ENCODE peak calls at places on chromosome 16, in six cellular contexts. One of them, this sample, is unnamed.

GRCh38 chr16:27689711-27690110 is 139.8 kb downstream of the KATNIP start:
- DNase-seq in cardiac muscle cell: no peak
- DNase-seq in MM.1S: no peak
- DNase-seq in A549: no peak
- DNase-seq in kidney: peak; percentile 33
- DNase-seq in endodermal cell: no peak
- DNase-seq in this sample: no peak

GRCh38 chr16:87410530-87410929 is 18.4 kb downstream of the MAP1LC3B start:
- DNase-seq in cardiac muscle cell: no peak
- DNase-seq in MM.1S: no peak
- DNase-seq in A549: no peak
- DNase-seq in kidney: peak; percentile 59
- DNase-seq in endodermal cell: peak; percentile 32
- DNase-seq in this sample: no peak

GRCh38 chr16:67013823-67014640 is 14.9 kb upstream of the CBFB start:
- DNase-seq in cardiac muscle cell: peak; percentile 78
- DNase-seq in MM.1S: peak; percentile 41
- DNase-seq in A549: no peak
- DNase-seq in kidney: peak; percentile 94
- DNase-seq in endodermal cell: peak; percentile 85
- DNase-seq in this sample: peak; percentile 91

GRCh38 chr16:83793179-83793578 is 14.6 kb upstream of the HSBP1 start:
- DNase-seq in cardiac muscle cell: no peak
- DNase-seq in MM.1S: no peak
- DNase-seq in A549: no peak
- DNase-seq in kidney: no peak
- DNase-seq in endodermal cell: peak; percentile 63
- DNase-seq in this sample: no peak

GRCh38 chr16:4936991-4937781 is at the start of gene PPL:
- DNase-seq in cardiac muscle cell: peak; percentile 93
- DNase-seq in MM.1S: peak; percentile 74
- DNase-seq in A549: peak; percentile 73
- DNase-seq in kidney: peak; percentile 97
- DNase-seq in endodermal cell: peak; percentile 98
- DNase-seq in this sample: no peak

GRCh38 chr16:50025544-50025931 is 513 bp downstream of the CNEP1R1 start:
- DNase-seq in cardiac muscle cell: peak; percentile 55
- DNase-seq in MM.1S: peak; percentile 28
- DNase-seq in A549: no peak
- DNase-seq in kidney: no peak
- DNase-seq in endodermal cell: no peak
- DNase-seq in this sample: no peak

GRCh38 chr16:72384651-72385050 is 212.7 kb upstream of the PMFBP1 start:
- DNase-seq in cardiac muscle cell: no peak
- DNase-seq in MM.1S: no peak
- DNase-seq in A549: no peak
- DNase-seq in kidney: no peak
- DNase-seq in endodermal cell: no peak
- DNase-seq in this sample: no peak

GRCh38 chr16:67035364-67035763 is 6.4 kb downstream of the CBFB start:
- DNase-seq in cardiac muscle cell: no peak
- DNase-seq in MM.1S: no peak
- DNase-seq in A549: no peak
- DNase-seq in kidney: no peak
- DNase-seq in endodermal cell: no peak
- DNase-seq in this sample: no peak

GRCh38 chr16:56197227-56197992 is 6.1 kb downstream of the GNAO1 start:
- DNase-seq in cardiac muscle cell: no peak
- DNase-seq in MM.1S: no peak
- DNase-seq in A549: no peak
- DNase-seq in kidney: no peak
- DNase-seq in endodermal cell: peak; percentile 54
- DNase-seq in this sample: no peak

GRCh38 chr16:20291807-20292206 is 35.5 kb downstream of the GP2 start:
- DNase-seq in cardiac muscle cell: no peak
- DNase-seq in MM.1S: no peak
- DNase-seq in A549: no peak
- DNase-seq in kidney: no peak
- DNase-seq in endodermal cell: no peak
- DNase-seq in this sample: no peak

GRCh38 chr16:87951550-87952538 is 610 bp downstream of the BANP start:
- DNase-seq in cardiac muscle cell: peak; percentile 54
- DNase-seq in MM.1S: no peak
- DNase-seq in A549: no peak
- DNase-seq in kidney: peak; percentile 87
- DNase-seq in endodermal cell: peak; percentile 46
- DNase-seq in this sample: no peak

GRCh38 chr16:81640681-81641070 is 138.4 kb upstream of the PLCG2 start:
- DNase-seq in cardiac muscle cell: no peak
- DNase-seq in MM.1S: no peak
- DNase-seq in A549: no peak
- DNase-seq in kidney: peak; percentile 12
- DNase-seq in endodermal cell: no peak
- DNase-seq in this sample: no peak

GRCh38 chr16:75287708-75288107 is 36.3 kb upstream of the BCAR1 start:
- DNase-seq in cardiac muscle cell: no peak
- DNase-seq in MM.1S: no peak
- DNase-seq in A549: no peak
- DNase-seq in kidney: no peak
- DNase-seq in endodermal cell: no peak
- DNase-seq in this sample: no peak

GRCh38 chr16:16080465-16081065 is 131.1 kb downstream of the ABCC1 start:
- DNase-seq in cardiac muscle cell: no peak
- DNase-seq in MM.1S: no peak
- DNase-seq in A549: no peak
- DNase-seq in kidney: no peak
- DNase-seq in endodermal cell: no peak
- DNase-seq in this sample: no peak

GRCh38 chr16:10988164-10988803 is 43.9 kb downstream of the CLEC16A start:
- DNase-seq in cardiac muscle cell: no peak
- DNase-seq in MM.1S: no peak
- DNase-seq in A549: no peak
- DNase-seq in kidney: no peak
- DNase-seq in endodermal cell: peak; percentile 76
- DNase-seq in this sample: no peak

GRCh38 chr16:57593021-57593420 is 35.4 kb upstream of the ADGRG1 start:
- DNase-seq in cardiac muscle cell: no peak
- DNase-seq in MM.1S: no peak
- DNase-seq in A549: no peak
- DNase-seq in kidney: no peak
- DNase-seq in endodermal cell: no peak
- DNase-seq in this sample: no peak

GRCh38 chr16:28923652-28924398 is 1.2 kb downstream of the RABEP2 start:
- DNase-seq in cardiac muscle cell: peak; percentile 34
- DNase-seq in MM.1S: peak; percentile 79
- DNase-seq in A549: no peak
- DNase-seq in kidney: no peak
- DNase-seq in endodermal cell: no peak
- DNase-seq in this sample: no peak

GRCh38 chr16:27972500-27972899 is 91.0 kb downstream of the GSG1L start:
- DNase-seq in cardiac muscle cell: peak; percentile 42
- DNase-seq in MM.1S: peak; percentile 65
- DNase-seq in A549: peak; percentile 72
- DNase-seq in kidney: no peak
- DNase-seq in endodermal cell: peak; percentile 81
- DNase-seq in this sample: no peak

GRCh38 chr16:27389272-27389961 is 12.6 kb upstream of the IL21R start:
- DNase-seq in cardiac muscle cell: no peak
- DNase-seq in MM.1S: peak; percentile 93
- DNase-seq in A549: no peak
- DNase-seq in kidney: no peak
- DNase-seq in endodermal cell: peak; percentile 5
- DNase-seq in this sample: no peak

GRCh38 chr16:56451753-56452689 is 667 bp downstream of the OGFOD1 start:
- DNase-seq in cardiac muscle cell: peak; percentile 75
- DNase-seq in MM.1S: peak; percentile 17
- DNase-seq in A549: peak; percentile 11
- DNase-seq in kidney: no peak
- DNase-seq in endodermal cell: peak; percentile 63
- DNase-seq in this sample: peak; percentile 80

GRCh38 chr16:50821586-50821985 is 79.7 kb downstream of the CYLD start:
- DNase-seq in cardiac muscle cell: no peak
- DNase-seq in MM.1S: no peak
- DNase-seq in A549: peak; percentile 21
- DNase-seq in kidney: no peak
- DNase-seq in endodermal cell: no peak
- DNase-seq in this sample: no peak

GRCh38 chr16:19746561-19746960 is 28.5 kb downstream of the IQCK start:
- DNase-seq in cardiac muscle cell: peak; percentile 46
- DNase-seq in MM.1S: no peak
- DNase-seq in A549: no peak
- DNase-seq in kidney: no peak
- DNase-seq in endodermal cell: no peak
- DNase-seq in this sample: no peak

GRCh38 chr16:67936876-67937605 is 391 bp upstream of the PSMB10 start:
- DNase-seq in cardiac muscle cell: no peak
- DNase-seq in MM.1S: peak; percentile 95
- DNase-seq in A549: no peak
- DNase-seq in kidney: no peak
- DNase-seq in endodermal cell: no peak
- DNase-seq in this sample: no peak

GRCh38 chr16:53052519-53053501 is at the start of gene CHD9NB:
- DNase-seq in cardiac muscle cell: no peak
- DNase-seq in MM.1S: peak; percentile 44
- DNase-seq in A549: peak; percentile 93
- DNase-seq in kidney: peak; percentile 68
- DNase-seq in endodermal cell: peak; percentile 45
- DNase-seq in this sample: no peak

GRCh38 chr16:53219795-53220194 is 165.0 kb downstream of the CHD9 start:
- DNase-seq in cardiac muscle cell: no peak
- DNase-seq in MM.1S: no peak
- DNase-seq in A549: peak; percentile 27
- DNase-seq in kidney: no peak
- DNase-seq in endodermal cell: no peak
- DNase-seq in this sample: no peak

GRCh38 chr16:89434490-89434889 is 55.9 kb downstream of the ANKRD11 start:
- DNase-seq in cardiac muscle cell: no peak
- DNase-seq in MM.1S: no peak
- DNase-seq in A549: no peak
- DNase-seq in kidney: no peak
- DNase-seq in endodermal cell: no peak
- DNase-seq in this sample: no peak

GRCh38 chr16:89430436-89431157 is 59.8 kb downstream of the ANKRD11 start:
- DNase-seq in cardiac muscle cell: no peak
- DNase-seq in MM.1S: no peak
- DNase-seq in A549: no peak
- DNase-seq in kidney: no peak
- DNase-seq in endodermal cell: no peak
- DNase-seq in this sample: no peak

GRCh38 chr16:89435051-89435450 is 55.3 kb downstream of the ANKRD11 start:
- DNase-seq in cardiac muscle cell: no peak
- DNase-seq in MM.1S: no peak
- DNase-seq in A549: peak; percentile 41
- DNase-seq in kidney: no peak
- DNase-seq in endodermal cell: no peak
- DNase-seq in this sample: no peak

GRCh38 chr16:89431616-89432015 is 58.7 kb downstream of the ANKRD11 start:
- DNase-seq in cardiac muscle cell: no peak
- DNase-seq in MM.1S: no peak
- DNase-seq in A549: no peak
- DNase-seq in kidney: no peak
- DNase-seq in endodermal cell: no peak
- DNase-seq in this sample: no peak

DNA sequence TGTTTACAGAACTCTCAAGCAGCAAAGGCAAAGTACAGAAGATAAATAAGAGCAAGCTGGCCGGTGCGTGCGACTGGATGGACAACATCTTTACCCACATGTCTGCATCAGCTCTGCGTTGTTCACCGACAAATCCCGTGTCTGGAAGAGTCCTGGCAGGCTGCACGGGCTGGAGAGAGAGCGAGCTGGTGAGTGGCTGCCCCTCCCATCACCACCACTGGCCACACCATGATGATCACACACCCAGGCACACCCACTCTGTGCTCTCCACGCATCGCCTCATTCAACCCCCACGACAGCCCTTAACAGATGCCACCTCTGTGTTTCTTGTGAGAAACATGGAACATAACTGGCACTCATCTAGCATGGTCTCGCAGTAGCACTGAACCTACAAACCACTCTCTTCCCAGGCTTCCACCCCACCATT is 59.2 kb downstream of the ANKRD11 start:
- DNase-seq in cardiac muscle cell: no peak
- DNase-seq in MM.1S: no peak
- DNase-seq in A549: peak; percentile 70
- DNase-seq in kidney: no peak
- DNase-seq in endodermal cell: no peak
- DNase-seq in this sample: no peak
- H3K4me3 ChIP-seq in cardiac muscle cell: no peak overlapping the region
- H3K4me3 ChIP-seq in MM.1S: no peak overlapping the region
- H3K4me3 ChIP-seq in A549: no peak overlapping the region
- H3K4me3 ChIP-seq in kidney: no peak overlapping the region
- H3K4me3 ChIP-seq in endodermal cell: no peak overlapping the region
- H3K4me3 ChIP-seq in this sample: no peak overlapping the region

GRCh38 chr16:30651124-30652004 is 604 bp downstream of the PRR14 start:
- DNase-seq in cardiac muscle cell: peak; percentile 74
- DNase-seq in MM.1S: peak; percentile 88
- DNase-seq in A549: peak; percentile 73
- DNase-seq in kidney: peak; percentile 92
- DNase-seq in endodermal cell: peak; percentile 85
- DNase-seq in this sample: peak; percentile 84
- TF ChIP-seq CTCF in cardiac muscle cell: peak; percentile 51
- TF ChIP-seq CTCF in MM.1S: peak; percentile 74
- TF ChIP-seq CTCF in A549: peak; percentile 85
- TF ChIP-seq CTCF in kidney: peak; percentile 67
- TF ChIP-seq CTCF in endodermal cell: peak; percentile 89
- TF ChIP-seq CTCF in this sample: peak; percentile 32

GRCh38 chr16:46903255-46903905 is 19.2 kb downstream of the GPT2 start:
- DNase-seq in cardiac muscle cell: no peak
- DNase-seq in MM.1S: no peak
- DNase-seq in A549: no peak
- DNase-seq in kidney: no peak
- DNase-seq in endodermal cell: no peak
- DNase-seq in this sample: no peak
- H3K27ac ChIP-seq in cardiac muscle cell: no peak overlapping the region
- H3K27ac ChIP-seq in MM.1S: no peak overlapping the region
- H3K27ac ChIP-seq in A549: no peak overlapping the region
- H3K27ac ChIP-seq in kidney: no peak overlapping the region
- H3K27ac ChIP-seq in endodermal cell: no peak overlapping the region
- H3K27ac ChIP-seq in this sample: no peak overlapping the region

GRCh38 chr16:14015461-14015860 is 55.7 kb upstream of the MRTFB start:
- DNase-seq in cardiac muscle cell: no peak
- DNase-seq in MM.1S: no peak
- DNase-seq in A549: no peak
- DNase-seq in kidney: no peak
- DNase-seq in endodermal cell: no peak
- DNase-seq in this sample: peak; percentile 49
- H3K4me3 ChIP-seq in cardiac muscle cell: no peak overlapping the region
- H3K4me3 ChIP-seq in MM.1S: no peak overlapping the region
- H3K4me3 ChIP-seq in A549: no peak overlapping the region
- H3K4me3 ChIP-seq in kidney: peak overlapping the region; percentile 50
- H3K4me3 ChIP-seq in endodermal cell: no peak overlapping the region
- H3K4me3 ChIP-seq in this sample: peak overlapping the region; percentile 40

GRCh38 chr16:6573577-6573976 is 759.1 kb upstream of the RBFOX1 start:
- DNase-seq in cardiac muscle cell: peak; percentile 70
- DNase-seq in MM.1S: peak; percentile 8
- DNase-seq in A549: no peak
- DNase-seq in kidney: no peak
- DNase-seq in endodermal cell: peak; percentile 87
- DNase-seq in this sample: no peak
- TF ChIP-seq CTCF in cardiac muscle cell: no peak
- TF ChIP-seq CTCF in MM.1S: no peak
- TF ChIP-seq CTCF in A549: no peak
- TF ChIP-seq CTCF in kidney: no peak
- TF ChIP-seq CTCF in endodermal cell: peak; percentile 71
- TF ChIP-seq CTCF in this sample: no peak

This sample was measured in coronary artery.